ENCODE peak calls at places on chromosomes 13 and 19, in eight cellular contexts. B is K562, R is stomach, L is transverse colon, G is HCT116, X is GM23338, P is prostate gland, Z is SK-N-SH. Y is an unnamed sample.

GRCh38 chr19:17522988-17523872 is 11.8 kb downstream of the PGLS start:
- DNase-seq in X (no peak), R (peak; percentile 49), B (no peak), P (no peak), G (no peak), L (peak; percentile 73), Z (no peak), Y (no peak)

GRCh38 chr13:28819046-28819747 is 942 bp upstream of the MTUS2 start:
- DNase-seq in L (no peak), X (peak; percentile 73), B (peak; percentile 8), G (no peak), P (no peak), R (no peak), Z (no peak), Y (no peak)

GRCh38 chr19:3979289-3979673 is 6.0 kb downstream of the EEF2 start:
- DNase-seq in P (no peak), L (no peak), X (no peak), R (no peak), Z (peak; percentile 11), B (peak; percentile 14), G (no peak), Y (no peak)

GRCh38 chr13:40910324-40911050 is 108.6 kb downstream of the ELF1 start:
- DNase-seq in X (no peak), P (no peak), B (no peak), Z (no peak), G (no peak), R (no peak), L (no peak), Y (no peak)

GRCh38 chr19:55206664-55207500 is 2.4 kb downstream of the PTPRH start:
- DNase-seq in Z (peak; percentile 96), G (peak; percentile 67), B (peak; percentile 97), L (peak; percentile 91), R (peak; percentile 88), X (peak; percentile 83), P (no peak), Y (no peak)

GRCh38 chr13:94020833-94021232 is 458.6 kb downstream of the DCT start:
- DNase-seq in Z (no peak), L (no peak), P (no peak), R (no peak), B (no peak), X (no peak), G (no peak), Y (no peak)

GRCh38 chr19:54463531-54464043 is at the start of gene LENG9:
- DNase-seq in R (peak; percentile 100), Z (peak; percentile 88), L (peak; percentile 100), X (peak; percentile 100), G (peak; percentile 99), P (peak; percentile 100), B (peak; percentile 82), Y (no peak)

GRCh38 chr13:79709526-79709925 is 228.6 kb downstream of the NDFIP2 start:
- DNase-seq in R (no peak), Z (no peak), G (no peak), X (no peak), P (no peak), B (no peak), L (no peak), Y (no peak)

GRCh38 chr13:40306817-40307216 is 359.6 kb downstream of the FOXO1 start:
- DNase-seq in G (no peak), L (no peak), B (no peak), X (no peak), R (no peak), Z (no peak), P (no peak), Y (no peak)

GRCh38 chr19:32104465-32105235 is 240.8 kb upstream of the ZNF507 start:
- DNase-seq in G (no peak), L (peak; percentile 16), B (no peak), X (peak; percentile 8), P (peak; percentile 50), R (no peak), Z (no peak), Y (no peak)

GRCh38 chr13:81171065-81171647 is 830.2 kb upstream of the SPRY2 start:
- DNase-seq in Z (peak; percentile 12), L (no peak), X (peak; percentile 48), B (peak; percentile 2), G (peak; percentile 3), P (no peak), R (no peak), Y (no peak)

DNA sequence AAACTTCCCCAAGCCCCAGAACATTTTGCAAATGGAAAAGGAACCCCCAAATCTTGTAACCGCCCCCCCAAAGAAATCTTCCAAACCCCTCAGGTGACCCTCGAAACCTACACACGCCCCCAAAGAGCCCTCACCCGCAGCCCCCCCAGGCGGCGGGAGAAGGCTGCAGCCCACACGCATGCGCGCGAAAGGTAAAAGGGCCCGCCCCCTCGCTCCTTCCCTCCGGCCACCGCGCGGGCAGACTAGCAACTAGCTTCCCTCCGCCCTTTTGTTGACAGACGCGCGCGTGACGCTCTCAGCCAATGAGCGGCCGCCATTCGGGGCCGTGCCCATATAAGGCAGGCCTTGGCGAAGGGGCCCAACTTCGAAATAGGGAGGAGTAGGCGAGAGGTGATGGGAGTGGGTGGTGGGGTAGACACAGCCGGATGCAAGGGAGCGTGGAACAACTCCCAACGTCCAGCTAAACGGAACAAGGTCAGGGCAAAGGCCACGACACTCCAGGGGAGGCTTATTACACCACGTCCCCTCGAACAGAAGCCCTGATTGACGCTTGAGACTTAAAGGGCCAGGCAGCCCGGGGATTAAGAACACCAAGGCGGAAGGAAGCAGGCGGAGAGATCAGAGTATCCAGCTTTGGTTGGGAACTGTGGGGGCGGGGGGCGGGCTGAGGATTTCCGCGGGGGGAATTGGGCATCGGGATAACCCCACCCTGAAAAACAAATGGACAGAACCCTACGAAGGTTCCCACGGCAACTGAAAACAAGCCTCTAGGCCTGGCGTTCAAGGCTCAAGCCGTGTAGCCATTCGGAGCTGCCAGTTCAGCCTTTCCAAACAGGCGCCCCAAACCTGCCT is 13.3 kb downstream of the FBXO46 start:
- DNase-seq in G (peak; percentile 96), R (peak; percentile 99), P (peak; percentile 99), L (peak; percentile 99), X (peak; percentile 100), B (peak; percentile 97), Z (peak; percentile 97), Y (peak; percentile 100)
- TF ChIP-seq POLR2AphosphoS5 in G (peak; percentile 52), R (peak; percentile 66), P (peak; percentile 100), L (peak; percentile 92), X (peak; percentile 65), B (peak; percentile 59), Z (no peak), Y (peak; percentile 98)

GRCh38 chr19:42285546-42285945 is 16.4 kb upstream of the PRR19 start:
- DNase-seq in B (no peak), R (no peak), P (no peak), X (no peak), L (no peak), G (no peak), Z (no peak), Y (no peak)
- H3K4me3 ChIP-seq in B (peak overlapping the region; percentile 63), R (peak overlapping the region; percentile 64), P (no peak overlapping the region), X (peak overlapping the region; percentile 87), L (no peak overlapping the region), G (no peak overlapping the region), Z (peak overlapping the region; percentile 95), Y (no peak overlapping the region)

GRCh38 chr19:6767357-6768235 is at the start of gene SH2D3A:
- DNase-seq in X (peak; percentile 99), L (peak; percentile 98), G (peak; percentile 96), B (peak; percentile 96), R (peak; percentile 96), P (peak; percentile 97), Z (peak; percentile 60), Y (peak; percentile 92)
- TF ChIP-seq POLR2AphosphoS5 in X (peak; percentile 17), L (no peak), G (peak; percentile 89), B (no peak), R (no peak), P (peak; percentile 89), Z (no peak), Y (peak; percentile 70)

GRCh38 chr13:109271991-109272454 is 514.4 kb downstream of the IRS2 start:
- DNase-seq in R (no peak), B (no peak), G (peak; percentile 65), X (no peak), Z (no peak), L (no peak), P (no peak), Y (no peak)
- H3K4me3 ChIP-seq in R (no peak overlapping the region), B (no peak overlapping the region), G (no peak overlapping the region), X (no peak overlapping the region), Z (no peak overlapping the region), L (no peak overlapping the region), P (no peak overlapping the region), Y (no peak overlapping the region)

GRCh38 chr19:6279931-6280591 is at the start of gene MLLT1:
- DNase-seq in R (peak; percentile 97), L (peak; percentile 97), G (peak; percentile 89), Z (peak; percentile 100), P (peak; percentile 97), X (peak; percentile 97), B (peak; percentile 99), Y (no peak)
- TF ChIP-seq POLR2AphosphoS5 in R (peak; percentile 16), L (no peak), G (peak; percentile 40), Z (no peak), P (peak; percentile 56), X (no peak), B (no peak), Y (no peak)

GRCh38 chr19:51986309-51987291 is at the start of gene ZNF350:
- DNase-seq in G (peak; percentile 90), Z (peak; percentile 79), L (peak; percentile 97), R (peak; percentile 95), B (peak; percentile 67), X (peak; percentile 96), P (peak; percentile 98), Y (peak; percentile 89)
- H3K4me3 ChIP-seq in G (peak within 1 kb of the TSS; percentile 53), Z (peak within 1 kb of the TSS; percentile 91), L (peak within 1 kb of the TSS; percentile 53), R (peak within 1 kb of the TSS; percentile 70), B (peak within 1 kb of the TSS; percentile 61), X (peak within 1 kb of the TSS; percentile 62), P (peak within 1 kb of the TSS; percentile 86), Y (peak within 1 kb of the TSS; percentile 88)

GRCh38 chr13:27053902-27054595 is 117.6 kb downstream of the USP12 start:
- DNase-seq in Z (no peak), R (no peak), P (no peak), L (no peak), X (no peak), G (peak; percentile 41), B (no peak), Y (no peak)

GRCh38 chr13:27057817-27058216 is 113.8 kb downstream of the USP12 start:
- DNase-seq in P (no peak), Z (no peak), L (no peak), G (no peak), B (no peak), R (no peak), X (no peak), Y (no peak)

GRCh38 chr13:27053235-27053884 is 118.3 kb downstream of the USP12 start:
- DNase-seq in L (no peak), Z (no peak), G (no peak), R (no peak), X (no peak), P (no peak), B (peak; percentile 42), Y (no peak)

GRCh38 chr13:27055501-27055900 is 116.1 kb downstream of the USP12 start:
- DNase-seq in X (no peak), P (no peak), R (no peak), G (no peak), L (no peak), Z (no peak), B (no peak), Y (no peak)

GRCh38 chr13:27054760-27055159 is 116.9 kb downstream of the USP12 start:
- DNase-seq in L (no peak), R (no peak), X (no peak), Z (no peak), P (no peak), G (no peak), B (no peak), Y (no peak)
- TF ChIP-seq POLR2AphosphoS5 in L (no peak), R (no peak), X (no peak), Z (no peak), P (no peak), G (no peak), B (no peak), Y (no peak)

Y was measured in vagina.